ENCODE peak calls at places on chromosomes 3 and 15, in four cellular contexts. I is WTC11, R is left cardiac atrium, N is cardiac septum. L is an unnamed sample.

GRCh38 chr3:146895026-146895749 is 290.0 kb upstream of the PLSCR5 start:
- DNase-seq in I (no peak), N (no peak), R (no peak), L (no peak)

GRCh38 chr15:83919319-83919830 is 265.5 kb downstream of the ADAMTSL3 start:
- DNase-seq in R (no peak), N (no peak), I (no peak), L (no peak)

GRCh38 chr15:85854345-85855097 is 59.8 kb upstream of the KLHL25 start:
- DNase-seq in I (peak; percentile 46), N (no peak), R (no peak), L (peak; percentile 33)

GRCh38 chr15:66849393-66849745 is 147.3 kb downstream of the SMAD6 start:
- DNase-seq in N (peak; percentile 54), R (no peak), I (no peak), L (no peak)

GRCh38 chr3:128358156-128358895 is 108.4 kb downstream of the DNAJB8 start:
- DNase-seq in I (no peak), R (no peak), N (no peak), L (no peak)

GRCh38 chr3:187722206-187722612 is 19.9 kb upstream of the RTP2 start:
- DNase-seq in N (no peak), I (no peak), R (no peak), L (no peak)

GRCh38 chr3:62167566-62168262 is 205.6 kb downstream of the FEZF2 start:
- DNase-seq in N (no peak), R (no peak), I (no peak), L (no peak)

GRCh38 chr3:52349131-52349530 is 33.0 kb downstream of the DNAH1 start:
- DNase-seq in R (no peak), N (no peak), I (no peak), L (no peak)

GRCh38 chr3:127751782-127752181 is 70.5 kb downstream of the MGLL start:
- DNase-seq in I (no peak), R (no peak), N (no peak), L (no peak)

GRCh38 chr15:78734441-78735064 is 76.7 kb downstream of the ADAMTS7 start:
- DNase-seq in N (peak; percentile 39), R (no peak), I (no peak), L (no peak)

GRCh38 chr3:64848822-64849221 is 161.0 kb upstream of the ADAMTS9 start:
- DNase-seq in R (no peak), I (no peak), N (no peak), L (no peak)

GRCh38 chr3:129181834-129182233 is 1.9 kb downstream of the CNBP start:
- DNase-seq in I (no peak), N (no peak), R (no peak), L (no peak)

GRCh38 chr3:114290911-114291901 is 2.6 kb upstream of the TIGIT start:
- DNase-seq in I (peak; percentile 99), N (peak; percentile 80), R (peak; percentile 40), L (no peak)

GRCh38 chr3:13484861-13485590 is 4.9 kb downstream of the HDAC11 start:
- DNase-seq in N (peak; percentile 88), R (peak; percentile 86), I (peak; percentile 12), L (peak; percentile 75)

GRCh38 chr3:159763466-159764210 is 225.0 kb upstream of the IL12A start:
- DNase-seq in N (peak; percentile 92), R (peak; percentile 82), I (peak; percentile 81), L (peak; percentile 83)

GRCh38 chr3:94303897-94304296 is 241.0 kb downstream of the NSUN3 start:
- DNase-seq in R (peak; percentile 30), N (no peak), I (peak; percentile 11), L (no peak)

GRCh38 chr3:60708191-60708975 is 542.9 kb downstream of the FHIT start:
- DNase-seq in I (no peak), N (no peak), R (no peak), L (peak; percentile 32)

GRCh38 chr3:175163686-175164085 is 304.6 kb downstream of the NAALADL2 start:
- DNase-seq in R (no peak), I (no peak), N (no peak), L (peak; percentile 94)

GRCh38 chr3:172939651-172940293 is 189.2 kb downstream of the ECT2 start:
- DNase-seq in N (no peak), I (no peak), R (peak; percentile 21), L (no peak)

GRCh38 chr3:157360044-157360443 is 76.6 kb upstream of the PTX3 start:
- DNase-seq in N (no peak), I (no peak), R (no peak), L (no peak)

GRCh38 chr3:52225452-52226228 is at the start of gene TLR9:
- DNase-seq in I (no peak), R (no peak), N (peak; percentile 73), L (peak; percentile 50)

GRCh38 chr3:178823140-178823539 is 248.5 kb downstream of the ZMAT3 start:
- DNase-seq in R (no peak), I (no peak), N (no peak), L (peak; percentile 84)

GRCh38 chr3:43015572-43016512 is 36.7 kb downstream of the GASK1A start:
- DNase-seq in N (peak; percentile 29), I (no peak), R (no peak), L (no peak)

GRCh38 chr3:153268564-153269279 is 106.7 kb downstream of the RAP2B start:
- DNase-seq in R (no peak), I (no peak), N (no peak), L (no peak)

GRCh38 chr3:37237252-37237651 is 62.9 kb upstream of the LRRFIP2 start:
- DNase-seq in I (no peak), R (no peak), N (no peak), L (no peak)

GRCh38 chr3:59920801-59921200 is 871.0 kb upstream of the CFAP20DC start:
- DNase-seq in N (no peak), R (no peak), I (no peak), L (no peak)

GRCh38 chr3:57164606-57165573 is at the start of gene IL17RD:
- DNase-seq in R (peak; percentile 90), I (peak; percentile 88), N (peak; percentile 88), L (peak; percentile 61)

GRCh38 chr3:186592682-186593081 is 20.2 kb upstream of the AHSG start:
- DNase-seq in I (no peak), R (no peak), N (no peak), L (no peak)

GRCh38 chr15:74200394-74200793 is 2.2 kb downstream of the STRA6 start:
- DNase-seq in R (peak; percentile 68), N (no peak), I (no peak), L (no peak)

GRCh38 chr3:36866358-36866757 is 78.5 kb downstream of the TRANK1 start:
- DNase-seq in N (no peak), I (no peak), R (no peak), L (no peak)

GRCh38 chr3:191047930-191048329 is 151.1 kb upstream of the OSTN start:
- DNase-seq in N (no peak), I (no peak), R (no peak), L (no peak)

GRCh38 chr15:70486451-70487379 is 276.6 kb downstream of the UACA start:
- DNase-seq in R (no peak), I (no peak), N (peak; percentile 85), L (no peak)

GRCh38 chr15:66474140-66474539 is 23.4 kb downstream of the SNAPC5 start:
- DNase-seq in R (no peak), N (no peak), I (no peak), L (no peak)

GRCh38 chr3:179840985-179841384 is 188.1 kb downstream of the USP13 start:
- DNase-seq in N (no peak), R (peak; percentile 22), I (no peak), L (no peak)

GRCh38 chr3:52047295-52047960 is 8.9 kb downstream of the DUSP7 start:
- DNase-seq in R (no peak), N (no peak), I (no peak), L (no peak)

L was measured in NCI-H510A treated with DMSO at 0.1 percent for 48 hours.